ENCODE peak calls at places on chromosomes 4 and X, in eight cellular contexts. H is A549, Z is breast epithelium, W is tibial nerve, G is transverse colon, X is ovary, J is esophagus squamous epithelium, F is body of pancreas. Y is an unnamed sample.

GRCh38 chr4:183272384-183272783 is 47.7 kb downstream of the CLDN22 start:
- DNase-seq in G (no peak), Z (no peak), F (no peak), W (no peak), J (no peak), X (no peak), H (no peak), Y (no peak)

GRCh38 chr4:2623442-2623841 is 87.0 kb downstream of the FAM193A start:
- DNase-seq in Z (no peak), J (no peak), F (no peak), X (no peak), G (no peak), H (no peak), W (no peak), Y (no peak)

GRCh38 chr4:116073051-116073450 is 959.6 kb upstream of the NDST4 start:
- DNase-seq in X (no peak), Z (no peak), F (no peak), G (no peak), H (no peak), J (no peak), W (no peak), Y (no peak)

GRCh38 chr4:111031180-111031579 is 408.3 kb upstream of the PITX2 start:
- DNase-seq in Z (no peak), J (no peak), F (no peak), X (no peak), H (no peak), W (no peak), G (no peak), Y (no peak)

GRCh38 chr4:145061325-145061920 is 36.6 kb downstream of the ANAPC10 start:
- DNase-seq in H (peak), X (no peak), G (no peak), Z (no peak), W (no peak), J (no peak), F (no peak), Y (no peak)

GRCh38 chr4:2058264-2059033 is 678 bp upstream of the NAT8L start:
- DNase-seq in J (no peak), H (no peak), Z (no peak), W (no peak), G (no peak), F (no peak), X (peak), Y (peak)

GRCh38 chr4:25817059-25817681 is 45.6 kb downstream of the SEL1L3 start:
- DNase-seq in Z (no peak), W (no peak), F (no peak), X (no peak), H (peak), J (no peak), G (no peak), Y (no peak)

GRCh38 chr4:11455201-11455835 is 26.6 kb upstream of the HS3ST1 start:
- DNase-seq in G (peak), H (no peak), W (no peak), F (no peak), Z (no peak), J (no peak), X (no peak), Y (no peak)

GRCh38 chrX:149510386-149510785 is 5.3 kb upstream of the IDS start:
- DNase-seq in Z (no peak), H (no peak), W (no peak), F (no peak), X (no peak), J (no peak), G (no peak), Y (no peak)

GRCh38 chrX:133637765-133638164 is 222.5 kb upstream of the GPC4 start:
- DNase-seq in W (no peak), H (no peak), Z (no peak), J (no peak), F (no peak), G (no peak), X (no peak), Y (no peak)

GRCh38 chr4:88008133-88008621 is 742 bp downstream of the PKD2 start:
- DNase-seq in Z (no peak), X (peak), W (no peak), H (peak), G (peak), F (peak), J (no peak), Y (peak)

GRCh38 chr4:26860922-26861433 is 337 bp downstream of the STIM2 start:
- DNase-seq in W (no peak), Z (no peak), F (peak), G (peak), X (peak), H (peak), J (no peak), Y (peak)

GRCh38 chr4:61068745-61069144 is 131.4 kb upstream of the ADGRL3 start:
- DNase-seq in W (no peak), F (no peak), G (no peak), X (no peak), H (no peak), J (no peak), Z (no peak), Y (no peak)

GRCh38 chr4:153684182-153685073 is at the start of gene TLR2:
- DNase-seq in H (no peak), J (peak), G (peak), X (peak), Z (peak), F (peak), W (peak), Y (peak)

DNA sequence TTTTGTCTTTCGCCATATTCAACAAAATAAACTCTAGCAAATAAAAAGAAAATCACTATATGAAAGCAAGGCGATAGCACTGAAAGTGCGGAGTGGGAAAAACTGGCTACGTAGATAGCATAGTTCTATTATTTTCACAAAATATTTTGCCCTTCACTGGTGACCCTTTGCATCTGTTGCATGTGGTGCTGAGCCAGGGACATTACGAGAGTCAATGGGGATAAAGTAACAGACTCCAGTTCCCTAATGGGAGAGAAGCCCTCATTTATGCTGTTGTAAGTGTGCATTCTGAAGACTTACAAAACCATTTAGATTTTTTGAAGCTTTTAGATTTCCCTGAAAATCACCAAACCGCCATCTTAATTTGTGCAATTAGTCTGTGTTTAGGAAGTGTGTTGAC is 501.6 kb downstream of the PPARGC1A start:
- DNase-seq in W (no peak), J (no peak), G (no peak), X (no peak), H (no peak), F (no peak), Z (no peak), Y (no peak)
- TF ChIP-seq POLR2A in W (no peak), J (no peak), G (no peak), X (no peak), H (no peak), F (no peak), Z (no peak), Y (no peak)

DNA sequence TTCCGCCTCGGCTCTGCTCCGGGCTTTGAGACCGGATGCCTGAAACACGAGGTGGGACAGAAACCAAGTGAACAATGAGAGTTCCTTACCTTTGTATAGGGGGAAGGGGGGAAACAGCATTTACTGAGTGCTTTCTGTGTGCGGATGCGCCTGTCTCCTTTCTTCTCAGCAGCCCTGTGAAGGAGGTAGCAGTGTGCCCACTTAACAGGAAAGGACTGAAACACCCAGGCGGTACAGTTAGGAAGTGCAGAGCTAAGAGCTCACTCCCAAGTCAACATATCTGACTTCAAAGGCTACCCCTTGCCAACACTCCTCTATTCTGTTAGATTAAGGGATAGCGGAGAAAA is 43.1 kb upstream of the TMSB15B start:
- DNase-seq in J (no peak), F (peak), W (peak), Z (no peak), X (no peak), G (peak), H (peak), Y (no peak)
- H3K27ac ChIP-seq in J (peak), F (peak), W (no peak), Z (peak), X (peak), G (peak), H (peak), Y (peak)

GRCh38 chrX:7996414-7996813 is 69.2 kb upstream of the PNPLA4 start:
- DNase-seq in H (peak), X (no peak), F (peak), G (peak), J (no peak), Z (no peak), W (peak), Y (no peak)
- TF ChIP-seq CTCF in H (peak), X (peak), F (peak), G (peak), J (peak), Z (peak), W (peak), Y (peak)

GRCh38 chrX:152960115-152960514 is 33.8 kb downstream of the PNMA5 start:
- DNase-seq in Z (no peak), H (no peak), F (no peak), J (no peak), W (no peak), X (no peak), G (no peak), Y (no peak)

GRCh38 chrX:152958047-152958446 is 35.9 kb downstream of the PNMA5 start:
- DNase-seq in J (no peak), F (no peak), H (no peak), W (no peak), Z (peak), G (no peak), X (no peak), Y (no peak)

GRCh38 chrX:152959626-152960025 is 34.3 kb downstream of the PNMA5 start:
- DNase-seq in H (no peak), X (no peak), Z (no peak), G (no peak), J (no peak), W (no peak), F (no peak), Y (no peak)

DNA sequence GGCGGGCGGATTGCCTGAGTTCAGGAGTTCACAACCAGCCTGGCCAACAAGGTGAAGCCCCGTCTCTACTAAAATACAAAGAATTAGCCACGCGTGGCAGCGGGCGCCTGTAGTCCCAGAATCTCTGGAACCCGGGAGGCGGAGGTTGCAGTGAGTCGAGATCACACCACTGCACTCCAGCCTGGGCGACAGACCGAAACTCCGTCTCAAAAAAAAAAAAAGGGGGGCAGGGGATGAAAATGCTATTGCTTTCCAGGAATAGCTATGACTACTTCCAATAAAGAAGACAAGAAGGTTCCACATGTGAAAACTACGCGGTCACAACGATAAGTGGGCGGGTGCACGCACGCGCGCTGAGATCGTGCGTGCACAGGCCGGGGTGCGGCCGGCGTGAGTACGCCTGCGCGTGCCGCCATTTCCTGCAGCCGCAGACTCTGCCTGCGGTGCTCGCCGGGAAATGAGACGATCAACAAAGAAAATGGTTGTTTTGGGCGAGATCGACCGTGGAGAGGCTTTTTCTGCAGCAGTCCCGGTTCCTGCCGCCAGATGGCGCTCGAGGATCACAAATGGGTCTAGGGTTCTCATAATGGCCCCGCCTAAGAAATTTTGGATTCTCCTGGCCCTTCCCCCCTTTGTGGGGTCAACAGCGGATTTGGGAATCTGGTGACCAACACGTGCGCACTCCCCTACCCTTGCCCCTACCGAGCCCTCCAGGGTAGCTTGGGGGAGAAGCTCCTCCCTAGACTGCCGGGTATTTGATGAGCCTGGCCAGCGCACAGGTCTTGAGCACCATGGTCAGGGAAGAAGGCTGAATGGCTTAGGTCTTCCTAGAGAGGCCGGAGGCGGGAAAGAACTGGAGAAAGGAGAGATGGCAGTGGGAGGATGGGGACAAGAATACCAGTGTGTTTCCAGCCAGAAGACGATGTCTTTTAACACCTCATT is 35.1 kb downstream of the PNMA5 start:
- DNase-seq in H (peak), X (peak), J (peak), Z (peak), F (peak), G (peak), W (peak), Y (peak)
- TF ChIP-seq POLR2A in H (peak), X (no peak), J (no peak), Z (no peak), F (no peak), G (no peak), W (no peak), Y (no peak)

GRCh38 chr4:13704020-13704419 is 76.5 kb upstream of the BOD1L1 start:
- DNase-seq in J (no peak), Z (no peak), G (peak), W (no peak), F (no peak), H (no peak), X (no peak), Y (no peak)

GRCh38 chr4:13704761-13705160 is 77.2 kb upstream of the BOD1L1 start:
- DNase-seq in J (no peak), G (no peak), H (no peak), W (no peak), F (no peak), X (no peak), Z (no peak), Y (no peak)

GRCh38 chr4:13706716-13707115 is 79.2 kb upstream of the BOD1L1 start:
- DNase-seq in X (no peak), J (no peak), Z (no peak), W (no peak), G (no peak), H (no peak), F (no peak), Y (no peak)

GRCh38 chr4:13706130-13706529 is 78.6 kb upstream of the BOD1L1 start:
- DNase-seq in Z (peak), G (no peak), W (no peak), H (no peak), X (no peak), J (no peak), F (no peak), Y (peak)

DNA sequence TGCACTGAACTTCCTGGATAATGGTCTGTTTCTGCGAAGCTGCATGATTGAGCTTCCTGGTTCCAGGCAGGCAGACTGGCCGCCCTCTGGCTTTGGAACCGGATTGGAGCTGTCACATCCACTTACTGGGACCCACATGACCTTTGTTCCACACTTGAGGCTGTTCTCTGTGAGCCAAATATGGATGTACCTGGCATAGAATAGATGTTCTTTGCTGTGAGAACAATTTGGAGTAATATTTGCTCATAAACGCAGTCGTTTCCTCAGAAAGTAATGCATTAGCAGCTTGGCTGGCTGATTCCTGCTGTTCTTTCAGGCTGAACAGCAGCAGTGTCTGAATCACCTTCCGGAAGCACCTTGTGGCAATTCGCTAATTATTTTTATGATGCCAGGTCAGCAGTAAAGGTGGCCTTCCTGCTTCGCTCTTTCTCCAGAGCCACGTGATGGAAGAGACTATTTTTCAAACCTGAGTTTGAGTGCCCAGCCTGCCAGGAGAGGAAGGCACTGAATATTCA is 78.1 kb upstream of the BOD1L1 start:
- DNase-seq in H (no peak), G (peak), Z (peak), X (no peak), W (no peak), F (peak), J (peak), Y (peak)
- H3K27ac ChIP-seq in H (peak), G (peak), Z (peak), X (no peak), W (no peak), F (peak), J (peak), Y (peak)

DNA sequence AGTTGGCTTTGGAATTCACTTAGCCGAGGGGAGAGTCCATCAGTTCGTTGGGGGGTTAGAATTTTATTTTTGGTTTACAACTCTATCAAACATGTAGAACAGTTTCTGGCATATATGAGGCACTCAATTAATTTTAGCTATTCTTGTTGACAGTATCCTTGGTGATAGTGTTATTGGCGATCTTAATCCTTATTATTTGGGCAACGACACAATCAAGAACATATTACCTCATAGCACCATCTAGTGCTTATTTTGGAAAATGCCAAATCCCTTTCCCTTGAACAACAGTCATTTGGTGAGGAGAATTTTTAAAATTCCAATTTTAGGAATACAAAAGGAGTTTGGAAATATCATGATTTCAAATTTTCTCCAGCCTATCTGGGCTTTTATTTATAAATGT is 17.9 kb upstream of the PGRMC1 start:
- DNase-seq in J (no peak), W (no peak), G (no peak), H (no peak), F (no peak), Z (no peak), X (no peak), Y (no peak)
- TF ChIP-seq CTCF in J (peak), W (no peak), G (peak), H (peak), F (peak), Z (no peak), X (no peak), Y (peak)

GRCh38 chrX:21934414-21934813 is 6.1 kb upstream of the SMS start:
- DNase-seq in F (no peak), H (peak), J (no peak), Z (no peak), W (no peak), G (no peak), X (no peak), Y (no peak)

GRCh38 chrX:21944136-21944615 is 3.7 kb downstream of the SMS start:
- DNase-seq in Z (no peak), J (no peak), G (no peak), W (no peak), H (no peak), F (no peak), X (no peak), Y (no peak)

GRCh38 chrX:21943460-21944135 is 3.1 kb downstream of the SMS start:
- DNase-seq in F (no peak), G (no peak), W (no peak), Z (no peak), H (no peak), X (no peak), J (no peak), Y (no peak)

DNA sequence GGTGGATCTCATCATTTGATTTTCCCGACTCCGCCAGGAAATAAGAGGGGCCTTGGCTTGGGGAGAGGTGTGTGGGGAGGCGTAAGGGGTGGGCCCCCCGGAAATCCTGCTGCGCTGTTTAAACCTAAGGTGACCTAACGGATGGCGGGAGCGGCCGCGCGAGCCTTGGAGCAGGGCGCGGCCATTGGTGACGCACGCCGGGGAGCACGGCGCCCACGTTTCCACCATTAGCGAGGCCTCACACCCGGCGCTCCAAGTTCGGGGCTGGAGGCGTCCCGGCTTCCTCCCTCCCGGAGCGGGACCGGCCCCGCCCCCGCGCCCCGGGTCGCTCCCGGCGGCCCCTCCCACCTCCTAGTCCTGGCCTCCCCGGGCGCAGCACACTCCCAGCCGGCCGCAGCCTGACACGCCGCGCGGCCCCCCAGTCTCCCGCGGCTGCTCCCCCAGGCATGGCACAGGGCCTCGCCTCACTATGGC is at the start of gene SMS:
- DNase-seq in J (no peak), H (peak), G (peak), Z (peak), X (peak), F (peak), W (peak), Y (peak)
- TF ChIP-seq POLR2A in J (no peak), H (peak), G (peak), Z (no peak), X (peak), F (peak), W (peak), Y (peak)

Y was measured in heart left ventricle.